ENCODE peak calls at places on chromosome 4, in four cellular contexts. S is DMS 273 treated with DMSO at 0.1 percent for 48 hours, X is BJ, A is left ventricle myocardium superior. L is an unnamed sample.

GRCh38 chr4:126223784-126224407 is 909.1 kb downstream of the FAT4 start:
- DNase-seq in S (no peak), X (no peak), A (no peak), L (no peak)

GRCh38 chr4:82745173-82745842 is 53.3 kb downstream of the SCD5 start:
- DNase-seq in S (no peak), X (peak), A (no peak), L (no peak)

GRCh38 chr4:174157106-174157607 is 126.3 kb downstream of the FBXO8 start:
- DNase-seq in S (no peak), X (no peak), A (no peak), L (no peak)

GRCh38 chr4:169611157-169611556 is 1.2 kb downstream of the NEK1 start:
- DNase-seq in S (no peak), X (no peak), A (no peak), L (no peak)

GRCh38 chr4:54090804-54091623 is 8.9 kb upstream of the GSX2 start:
- DNase-seq in S (no peak), X (no peak), A (peak), L (no peak)

GRCh38 chr4:183659919-183660318 is 826 bp downstream of the TRAPPC11 start:
- DNase-seq in S (no peak), X (no peak), A (no peak), L (no peak)

GRCh38 chr4:169906821-169907220 is 119.4 kb downstream of the MFAP3L start:
- DNase-seq in S (no peak), X (no peak), A (no peak), L (no peak)

GRCh38 chr4:54217642-54218486 is 11.2 kb upstream of the PDGFRA start:
- DNase-seq in S (peak), X (peak), A (peak), L (no peak)

GRCh38 chr4:184165291-184165690 is 52.4 kb downstream of the ENPP6 start:
- DNase-seq in S (no peak), X (no peak), A (no peak), L (no peak)

GRCh38 chr4:142663828-142664227 is 182.3 kb downstream of the INPP4B start:
- DNase-seq in S (no peak), X (peak), A (no peak), L (no peak)

GRCh38 chr4:113069212-113069892 is 19.9 kb downstream of the ANK2 start:
- DNase-seq in S (no peak), X (no peak), A (no peak), L (no peak)

GRCh38 chr4:114688063-114688462 is 89.5 kb downstream of the UGT8 start:
- DNase-seq in S (no peak), X (no peak), A (no peak), L (no peak)

GRCh38 chr4:42965326-42965725 is 72.8 kb downstream of the GRXCR1 start:
- DNase-seq in S (no peak), X (no peak), A (no peak), L (no peak)

GRCh38 chr4:8235224-8235623 is 34.3 kb upstream of the HTRA3 start:
- DNase-seq in S (no peak), X (no peak), A (no peak), L (no peak)

GRCh38 chr4:150337709-150338108 is 244.2 kb upstream of the MAB21L2 start:
- DNase-seq in S (no peak), X (peak), A (no peak), L (no peak)

GRCh38 chr4:96146686-96147085 is 306.8 kb downstream of the PDHA2 start:
- DNase-seq in S (no peak), X (no peak), A (no peak), L (no peak)

GRCh38 chr4:157115613-157116340 is 39.8 kb downstream of the GLRB start:
- DNase-seq in S (no peak), X (peak), A (no peak), L (no peak)

GRCh38 chr4:2827071-2827873 is 16.4 kb upstream of the ADD1 start:
- DNase-seq in S (no peak), X (no peak), A (peak), L (no peak)

GRCh38 chr4:7365472-7366179 is 69.1 kb downstream of the PSAPL1 start:
- DNase-seq in S (peak), X (no peak), A (peak), L (peak)

GRCh38 chr4:186948361-186949291 is 225.0 kb upstream of the FAT1 start:
- DNase-seq in S (no peak), X (peak), A (no peak), L (no peak)

GRCh38 chr4:45442466-45442865 is 681.4 kb downstream of the GABRG1 start:
- DNase-seq in S (no peak), X (no peak), A (no peak), L (no peak)

GRCh38 chr4:38132140-38132673 is 172.0 kb downstream of the PTTG2 start:
- DNase-seq in S (no peak), X (peak), A (no peak), L (no peak)

GRCh38 chr4:88689877-88690276 is 7.8 kb downstream of the NAP1L5 start:
- DNase-seq in S (no peak), X (no peak), A (no peak), L (no peak)

GRCh38 chr4:122577808-122578781 is 42.8 kb downstream of the IL21 start:
- DNase-seq in S (no peak), X (no peak), A (no peak), L (no peak)

GRCh38 chr4:100880012-100880411 is 362.2 kb upstream of the EMCN start:
- DNase-seq in S (no peak), X (no peak), A (no peak), L (no peak)

GRCh38 chr4:16597829-16598228 is 300.6 kb downstream of the LDB2 start:
- DNase-seq in S (no peak), X (no peak), A (no peak), L (no peak)

GRCh38 chr4:152556814-152557213 is 20.9 kb upstream of the FBXW7 start:
- DNase-seq in S (no peak), X (no peak), A (no peak), L (no peak)